ENCODE peak calls at places on chromosomes 4 and X, in ten cellular contexts. H, U, D, O, Q, B, G, S, A and K are unnamed samples.
A peak's percentile ranks its signal among the peaks of the same experiment; 100 is the strongest.

GRCh38 chrX:45622538-45622937 is 421.9 kb upstream of the DIPK2B start:
- DNase-seq in H (no peak), U (no peak), D (no peak), O (no peak), Q (no peak), B (no peak), G (no peak), S (no peak), A (no peak), K (no peak)

GRCh38 chr4:4603067-4603466 is 61.2 kb upstream of the STX18 start:
- DNase-seq in H (no peak), U (no peak), D (no peak), O (no peak), Q (no peak), B (no peak), G (no peak), S (no peak), A (no peak), K (no peak)

GRCh38 chr4:11623726-11624037 is 195.0 kb upstream of the HS3ST1 start:
- DNase-seq in H (no peak), U (no peak), D (no peak), O (peak; percentile 32), Q (no peak), B (peak; percentile 9), G (no peak), S (no peak), A (no peak), K (no peak)

GRCh38 chr4:24373662-24374061 is 210.7 kb downstream of the DHX15 start:
- DNase-seq in H (no peak), U (no peak), D (no peak), O (no peak), Q (no peak), B (no peak), G (no peak), S (no peak), A (no peak), K (no peak)

GRCh38 chrX:132490086-132490419 is 1.2 kb upstream of the MBNL3 start:
- DNase-seq in H (no peak), U (no peak), D (peak; percentile 8), O (no peak), Q (no peak), B (no peak), G (no peak), S (no peak), A (no peak), K (no peak)

GRCh38 chr4:170374770-170375169 is 285.0 kb upstream of the AADAT start:
- DNase-seq in H (no peak), U (no peak), D (no peak), O (no peak), Q (no peak), B (no peak), G (no peak), S (peak; percentile 68), A (no peak), K (peak; percentile 24)

GRCh38 chrX:130895299-130895698 is 7.7 kb downstream of the ENOX2 start:
- DNase-seq in H (no peak), U (no peak), D (no peak), O (no peak), Q (no peak), B (no peak), G (no peak), S (no peak), A (no peak), K (no peak)

GRCh38 chrX:16239211-16239610 is 71.9 kb downstream of the MAGEB17 start:
- DNase-seq in H (no peak), U (no peak), D (no peak), O (no peak), Q (no peak), B (no peak), G (no peak), S (no peak), A (no peak), K (no peak)

GRCh38 chr4:26320159-26320452 is 708 bp upstream of the RBPJ start:
- DNase-seq in H (no peak), U (no peak), D (peak; percentile 68), O (no peak), Q (no peak), B (peak; percentile 12), G (no peak), S (no peak), A (no peak), K (no peak)

GRCh38 chr4:176660561-176660960 is 132.2 kb downstream of the VEGFC start:
- DNase-seq in H (no peak), U (no peak), D (no peak), O (no peak), Q (no peak), B (no peak), G (no peak), S (no peak), A (no peak), K (no peak)

GRCh38 chr4:7070729-7071511 is 3.1 kb upstream of the GRPEL1 start:
- DNase-seq in H (peak; percentile 39), U (peak; percentile 86), D (peak; percentile 78), O (peak; percentile 84), Q (peak; percentile 66), B (peak; percentile 91), G (peak; percentile 88), S (peak; percentile 73), A (peak; percentile 84), K (peak; percentile 79)

GRCh38 chr4:532588-533317 is 33.7 kb downstream of the PIGG start:
- DNase-seq in H (no peak), U (no peak), D (no peak), O (no peak), Q (no peak), B (no peak), G (no peak), S (no peak), A (no peak), K (peak; percentile 7)

GRCh38 chrX:121642415-121642814 is 595.0 kb downstream of the GLUD2 start:
- DNase-seq in H (no peak), U (no peak), D (no peak), O (no peak), Q (no peak), B (no peak), G (no peak), S (no peak), A (no peak), K (no peak)

GRCh38 chr4:53197760-53198150 is 168.1 kb downstream of the SCFD2 start:
- DNase-seq in H (no peak), U (no peak), D (no peak), O (no peak), Q (no peak), B (no peak), G (no peak), S (no peak), A (no peak), K (no peak)

GRCh38 chr4:101127176-101127790 is 220.0 kb downstream of the PPP3CA start:
- DNase-seq in H (no peak), U (no peak), D (no peak), O (no peak), Q (no peak), B (no peak), G (no peak), S (no peak), A (no peak), K (no peak)

GRCh38 chr4:76588268-76588667 is 153.2 kb downstream of the SHROOM3 start:
- DNase-seq in H (no peak), U (no peak), D (no peak), O (no peak), Q (no peak), B (no peak), G (no peak), S (no peak), A (no peak), K (no peak)

GRCh38 chr4:113761682-113762060 is at the start of gene CAMK2D:
- DNase-seq in H (no peak), U (peak; percentile 95), D (peak; percentile 77), O (peak; percentile 94), Q (peak; percentile 82), B (peak; percentile 71), G (peak; percentile 81), S (peak; percentile 47), A (peak; percentile 91), K (peak; percentile 87)

GRCh38 chrX:68838571-68838910 is 9.7 kb downstream of the EFNB1 start:
- DNase-seq in H (no peak), U (peak; percentile 25), D (no peak), O (no peak), Q (no peak), B (no peak), G (no peak), S (no peak), A (no peak), K (no peak)

GRCh38 chr4:165124488-165124887 is 11.8 kb upstream of the TMEM192 start:
- DNase-seq in H (no peak), U (no peak), D (no peak), O (no peak), Q (no peak), B (no peak), G (no peak), S (no peak), A (no peak), K (no peak)

GRCh38 chrX:53479295-53479694 is 45.1 kb upstream of the HSD17B10 start:
- DNase-seq in H (no peak), U (no peak), D (no peak), O (no peak), Q (no peak), B (no peak), G (no peak), S (no peak), A (no peak), K (peak; percentile 7)

GRCh38 chr4:113976937-113977855 is 2.3 kb downstream of the ARSJ start:
- DNase-seq in H (no peak), U (no peak), D (no peak), O (no peak), Q (no peak), B (no peak), G (no peak), S (no peak), A (no peak), K (no peak)

GRCh38 chr4:148649669-148650331 is 207.6 kb upstream of the NR3C2 start:
- DNase-seq in H (no peak), U (no peak), D (no peak), O (no peak), Q (no peak), B (no peak), G (no peak), S (no peak), A (no peak), K (no peak)